ENCODE peak calls at places on chromosomes 12 and 14, in four cellular contexts. K is WTC11, C is HCT116, H is mesendoderm. A is an unnamed sample.

GRCh38 chr12:10211101-10211974 is 1.3 kb upstream of the GABARAPL1 start:
- DNase-seq in K (no peak), C (no peak), H (no peak), A (peak)

GRCh38 chr12:53251477-53252348 is 16.4 kb upstream of the ESPL1 start:
- DNase-seq in K (peak), C (peak), H (peak), A (peak)

GRCh38 chr12:76915381-76916169 is 36.8 kb upstream of the CSRP2 start:
- DNase-seq in K (no peak), C (no peak), H (no peak), A (no peak)

GRCh38 chr12:54017027-54017788 is 8.4 kb downstream of the HOXC8 start:
- DNase-seq in K (no peak), C (no peak), H (no peak), A (peak)

GRCh38 chr14:32073537-32074189 is 3.4 kb upstream of the ARHGAP5 start:
- DNase-seq in K (peak), C (peak), H (peak), A (peak)

GRCh38 chr14:21091784-21092146 is 6.7 kb downstream of the ZNF219 start:
- DNase-seq in K (no peak), C (no peak), H (no peak), A (no peak)

GRCh38 chr12:84913151-84913550 is 552 bp upstream of the SLC6A15 start:
- DNase-seq in K (no peak), C (no peak), H (peak), A (no peak)

GRCh38 chr12:107404981-107405380 is 280.6 kb upstream of the PWP1 start:
- DNase-seq in K (peak), C (peak), H (peak), A (peak)

GRCh38 chr12:113019045-113019444 is 37.5 kb upstream of the DTX1 start:
- DNase-seq in K (no peak), C (no peak), H (peak), A (no peak)

GRCh38 chr12:107119091-107119490 is 25.7 kb upstream of the CRY1 start:
- DNase-seq in K (no peak), C (no peak), H (no peak), A (no peak)

GRCh38 chr12:109998241-109998903 is 858 bp upstream of the ANKRD13A start:
- DNase-seq in K (no peak), C (no peak), H (no peak), A (no peak)

GRCh38 chr14:105430535-105430934 is 10.9 kb downstream of the MTA1 start:
- DNase-seq in K (no peak), C (peak), H (no peak), A (peak)

GRCh38 chr14:79051009-79051710 is 881.0 kb downstream of the NRXN3 start:
- DNase-seq in K (no peak), C (no peak), H (no peak), A (no peak)

GRCh38 chr14:64235652-64236640 is 58.2 kb downstream of the ESR2 start:
- DNase-seq in K (no peak), C (no peak), H (no peak), A (no peak)

GRCh38 chr14:53620325-53620716 is 336.3 kb downstream of the BMP4 start:
- DNase-seq in K (no peak), C (no peak), H (peak), A (no peak)

GRCh38 chr12:127592278-127592677 is 674.7 kb upstream of the TMEM132C start:
- DNase-seq in K (no peak), C (no peak), H (no peak), A (no peak)

GRCh38 chr14:38948171-38948570 is 154.9 kb downstream of the SEC23A start:
- DNase-seq in K (no peak), C (no peak), H (no peak), A (no peak)

GRCh38 chr12:1919763-1920162 is 1.3 kb upstream of the CACNA2D4 start:
- DNase-seq in K (no peak), C (no peak), H (no peak), A (no peak)

GRCh38 chr12:45231515-45232145 is 15.7 kb downstream of the ANO6 start:
- DNase-seq in K (no peak), C (no peak), H (no peak), A (peak)

GRCh38 chr12:96026331-96026730 is 9.1 kb downstream of the LTA4H start:
- DNase-seq in K (no peak), C (no peak), H (no peak), A (no peak)

GRCh38 chr14:71478542-71478941 is 453.7 kb upstream of the RGS6 start:
- DNase-seq in K (no peak), C (no peak), H (no peak), A (no peak)

GRCh38 chr14:105855893-105856675 is 329.7 kb downstream of the TMEM121 start:
- DNase-seq in K (no peak), C (no peak), H (no peak), A (no peak)

A was measured in LoVo.